ENCODE peak calls at places on chromosomes 4 and X, in four cellular contexts. One of them, this sample, is unnamed.

GRCh38 chrX:57772637-57773036 is 92.6 kb upstream of the NLRP2B start:
- DNase-seq in HepG2: no peak
- DNase-seq in GM12878: no peak
- DNase-seq in A549: no peak
- DNase-seq in this sample: no peak

GRCh38 chr4:8917868-8918783 is 46.5 kb upstream of the HMX1 start:
- DNase-seq in HepG2: peak
- DNase-seq in A549: peak
- DNase-seq in GM12878: no peak
- DNase-seq in this sample: peak

GRCh38 chr4:1356181-1356998 is 9.4 kb downstream of the UVSSA start:
- DNase-seq in GM12878: no peak
- DNase-seq in A549: peak
- DNase-seq in HepG2: peak
- DNase-seq in this sample: peak

GRCh38 chrX:129522184-129523059 is 868 bp downstream of the SMARCA1 start:
- DNase-seq in GM12878: no peak
- DNase-seq in HepG2: peak
- DNase-seq in A549: peak
- DNase-seq in this sample: peak

GRCh38 chr4:81946996-81947395 is 426.8 kb downstream of the HNRNPD start:
- DNase-seq in HepG2: no peak
- DNase-seq in A549: no peak
- DNase-seq in GM12878: no peak
- DNase-seq in this sample: no peak

GRCh38 chr4:28357985-28358384 is 1497.3 kb downstream of the STIM2 start:
- DNase-seq in A549: no peak
- DNase-seq in HepG2: no peak
- DNase-seq in GM12878: no peak
- DNase-seq in this sample: no peak

GRCh38 chrX:99761731-99762130 is 648.3 kb downstream of the PCDH19 start:
- DNase-seq in GM12878: no peak
- DNase-seq in A549: no peak
- DNase-seq in HepG2: no peak
- DNase-seq in this sample: no peak

GRCh38 chr4:121358473-121358872 is 22.3 kb downstream of the QRFPR start:
- DNase-seq in A549: no peak
- DNase-seq in GM12878: no peak
- DNase-seq in HepG2: no peak
- DNase-seq in this sample: no peak

GRCh38 chrX:150990910-150991309 is 7.8 kb downstream of the HMGB3 start:
- DNase-seq in HepG2: no peak
- DNase-seq in GM12878: no peak
- DNase-seq in A549: no peak
- DNase-seq in this sample: no peak

GRCh38 chr4:94976371-94977011 is 218.7 kb downstream of the BMPR1B start:
- DNase-seq in GM12878: no peak
- DNase-seq in HepG2: no peak
- DNase-seq in A549: peak
- DNase-seq in this sample: no peak

GRCh38 chr4:21655100-21655499 is 293.5 kb downstream of the KCNIP4 start:
- DNase-seq in A549: no peak
- DNase-seq in GM12878: no peak
- DNase-seq in HepG2: no peak
- DNase-seq in this sample: no peak

GRCh38 chrX:7889680-7890079 is 37.5 kb downstream of the PNPLA4 start:
- DNase-seq in HepG2: no peak
- DNase-seq in A549: no peak
- DNase-seq in GM12878: no peak
- DNase-seq in this sample: no peak

GRCh38 chrX:131397891-131398290 is 108.8 kb upstream of the IGSF1 start:
- DNase-seq in GM12878: no peak
- DNase-seq in A549: no peak
- DNase-seq in HepG2: no peak
- DNase-seq in this sample: no peak

GRCh38 chr4:151717909-151718613 is 42.7 kb downstream of the GATB start:
- DNase-seq in A549: no peak
- DNase-seq in GM12878: peak
- DNase-seq in HepG2: no peak
- DNase-seq in this sample: no peak

GRCh38 chr4:111398906-111399330 is 746.3 kb upstream of the FAM241A start:
- DNase-seq in A549: no peak
- DNase-seq in GM12878: no peak
- DNase-seq in HepG2: no peak
- DNase-seq in this sample: no peak

GRCh38 chrX:8364369-8365141 is 100.1 kb upstream of the VCX3B start:
- DNase-seq in GM12878: no peak
- DNase-seq in A549: no peak
- DNase-seq in HepG2: peak
- DNase-seq in this sample: peak

GRCh38 chrX:44244008-44244407 is 99.5 kb downstream of the EFHC2 start:
- DNase-seq in GM12878: no peak
- DNase-seq in A549: no peak
- DNase-seq in HepG2: no peak
- DNase-seq in this sample: no peak

GRCh38 chr4:136457577-136457976 is 1074.7 kb downstream of the PCDH18 start:
- DNase-seq in A549: no peak
- DNase-seq in GM12878: no peak
- DNase-seq in HepG2: no peak
- DNase-seq in this sample: no peak

GRCh38 chr4:2910409-2910808 is 52.8 kb downstream of the NOP14 start:
- DNase-seq in HepG2: no peak
- DNase-seq in GM12878: no peak
- DNase-seq in A549: no peak
- DNase-seq in this sample: peak

GRCh38 chr4:123856689-123857545 is 460.3 kb downstream of the SPRY1 start:
- DNase-seq in A549: peak
- DNase-seq in HepG2: peak
- DNase-seq in GM12878: no peak
- DNase-seq in this sample: no peak

GRCh38 chr4:176376032-176376614 is 56.4 kb downstream of the SPCS3 start:
- DNase-seq in HepG2: no peak
- DNase-seq in GM12878: no peak
- DNase-seq in A549: peak
- DNase-seq in this sample: peak

GRCh38 chr4:182425302-182425701 is 182.1 kb downstream of the TENM3 start:
- DNase-seq in GM12878: no peak
- DNase-seq in A549: no peak
- DNase-seq in HepG2: no peak
- DNase-seq in this sample: no peak

DNA sequence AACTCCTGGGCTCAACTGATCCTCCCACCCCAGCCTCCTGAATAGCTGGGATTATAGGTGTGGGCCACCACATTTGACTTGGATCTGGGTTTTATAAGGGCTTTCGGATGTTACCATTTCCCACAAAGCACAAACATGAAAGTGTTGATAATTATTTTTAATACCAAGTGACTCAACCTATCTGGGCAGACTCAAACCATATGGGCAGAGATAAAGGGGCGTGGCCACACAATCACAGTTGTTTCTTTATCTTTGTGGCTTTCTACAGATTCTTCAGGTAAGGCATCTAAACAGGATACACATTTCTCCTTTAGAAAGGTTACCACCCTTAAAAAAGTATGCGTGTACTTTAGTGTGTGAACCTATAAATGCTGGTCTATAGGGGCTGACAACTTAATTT is 122.5 kb downstream of the ZNF827 start:
- DNase-seq in GM12878: no peak
- DNase-seq in A549: no peak
- DNase-seq in HepG2: no peak
- DNase-seq in this sample: no peak
- TF ChIP-seq POLR2AphosphoS2 in GM12878: no peak
- TF ChIP-seq POLR2AphosphoS2 in A549: no peak
- TF ChIP-seq POLR2AphosphoS2 in HepG2: no peak
- TF ChIP-seq POLR2AphosphoS2 in this sample: no peak

GRCh38 chrX:120512627-120513026 is 43.5 kb upstream of the LAMP2 start:
- DNase-seq in GM12878: no peak
- DNase-seq in A549: no peak
- DNase-seq in HepG2: peak
- DNase-seq in this sample: no peak
- TF ChIP-seq POLR2AphosphoS2 in GM12878: no peak
- TF ChIP-seq POLR2AphosphoS2 in A549: no peak
- TF ChIP-seq POLR2AphosphoS2 in HepG2: no peak
- TF ChIP-seq POLR2AphosphoS2 in this sample: no peak

DNA sequence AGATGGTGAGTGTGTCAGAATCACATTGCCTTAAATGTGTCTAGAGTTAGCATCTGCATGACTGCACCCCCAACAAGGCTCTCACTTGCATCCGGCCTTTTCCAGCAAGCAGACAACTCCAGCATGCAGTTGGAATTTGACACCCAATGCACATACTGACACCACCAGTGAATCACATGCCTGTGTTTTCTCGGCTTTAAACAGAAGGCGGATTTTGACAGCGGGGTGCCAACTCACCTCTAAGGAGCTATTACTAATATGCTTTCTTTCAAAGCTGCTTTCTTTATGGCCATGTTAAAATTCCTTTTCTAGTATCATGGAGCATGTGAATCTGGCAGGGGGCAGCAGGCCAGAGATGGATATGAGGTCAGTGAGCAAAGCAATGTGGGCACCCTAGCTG is 78.0 kb upstream of the CLNK start:
- DNase-seq in HepG2: no peak
- DNase-seq in A549: no peak
- DNase-seq in GM12878: no peak
- DNase-seq in this sample: no peak
- TF ChIP-seq POLR2AphosphoS2 in HepG2: no peak
- TF ChIP-seq POLR2AphosphoS2 in A549: no peak
- TF ChIP-seq POLR2AphosphoS2 in GM12878: no peak
- TF ChIP-seq POLR2AphosphoS2 in this sample: no peak

DNA sequence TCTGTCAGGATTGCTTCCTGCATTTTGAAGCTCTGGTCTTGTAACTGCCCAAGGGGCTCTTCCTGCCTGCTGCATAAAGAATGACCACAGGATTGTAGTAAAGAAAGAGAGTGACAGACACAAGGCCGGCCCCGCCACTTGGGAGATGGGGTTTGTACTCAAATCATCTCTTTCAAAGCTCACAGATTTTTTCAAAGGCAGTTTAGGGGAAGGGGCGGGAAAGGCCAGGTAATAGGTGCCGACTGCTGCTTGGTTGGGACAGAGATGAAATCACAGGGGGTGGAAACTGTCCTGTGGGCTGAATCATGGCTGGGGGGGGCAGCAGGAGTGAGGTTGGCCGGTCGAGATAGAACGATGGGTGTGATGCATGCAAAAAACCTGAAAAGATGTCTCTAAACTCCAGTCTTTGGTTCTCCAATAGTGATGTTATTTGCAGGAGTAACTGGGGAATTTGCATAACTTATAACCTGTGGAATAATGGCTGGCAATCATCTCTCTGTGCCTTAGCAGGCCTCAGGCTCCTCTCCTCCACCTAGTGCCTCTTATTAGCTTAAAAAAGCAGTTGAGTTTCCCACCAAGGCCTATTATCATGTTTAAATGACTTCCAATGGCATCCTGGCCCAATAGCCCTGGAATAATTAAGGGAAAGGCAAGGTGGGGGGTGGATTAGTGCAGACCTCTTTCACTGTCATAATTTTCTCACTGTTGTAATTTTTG is 778.4 kb upstream of the FRG1 start:
- DNase-seq in HepG2: no peak
- DNase-seq in GM12878: no peak
- DNase-seq in A549: no peak
- DNase-seq in this sample: no peak
- TF ChIP-seq POLR2AphosphoS2 in HepG2: no peak
- TF ChIP-seq POLR2AphosphoS2 in GM12878: no peak
- TF ChIP-seq POLR2AphosphoS2 in A549: no peak
- TF ChIP-seq POLR2AphosphoS2 in this sample: no peak

DNA sequence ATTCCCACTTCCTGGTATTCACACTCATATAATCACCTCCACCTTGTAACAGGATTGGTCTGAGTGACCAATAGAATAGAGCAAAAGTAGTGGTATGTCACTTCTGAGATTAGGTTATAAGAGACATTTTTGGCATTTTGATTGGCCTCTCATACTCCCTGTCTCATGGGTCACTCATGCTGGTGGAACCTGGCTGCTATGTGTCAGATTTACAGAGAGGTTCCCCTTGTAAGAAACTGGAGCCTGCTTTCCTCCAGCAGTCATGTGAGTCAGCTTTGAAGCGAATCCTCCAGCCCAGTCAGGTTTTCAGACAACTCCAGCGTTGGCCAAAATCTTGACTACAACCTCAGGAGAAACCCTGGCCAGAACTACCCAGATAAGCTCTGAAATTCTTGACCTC is 2.6 kb upstream of the OTUD4 start:
- DNase-seq in A549: no peak
- DNase-seq in GM12878: no peak
- DNase-seq in HepG2: no peak
- DNase-seq in this sample: peak
- TF ChIP-seq POLR2AphosphoS2 in A549: no peak
- TF ChIP-seq POLR2AphosphoS2 in GM12878: no peak
- TF ChIP-seq POLR2AphosphoS2 in HepG2: no peak
- TF ChIP-seq POLR2AphosphoS2 in this sample: no peak

DNA sequence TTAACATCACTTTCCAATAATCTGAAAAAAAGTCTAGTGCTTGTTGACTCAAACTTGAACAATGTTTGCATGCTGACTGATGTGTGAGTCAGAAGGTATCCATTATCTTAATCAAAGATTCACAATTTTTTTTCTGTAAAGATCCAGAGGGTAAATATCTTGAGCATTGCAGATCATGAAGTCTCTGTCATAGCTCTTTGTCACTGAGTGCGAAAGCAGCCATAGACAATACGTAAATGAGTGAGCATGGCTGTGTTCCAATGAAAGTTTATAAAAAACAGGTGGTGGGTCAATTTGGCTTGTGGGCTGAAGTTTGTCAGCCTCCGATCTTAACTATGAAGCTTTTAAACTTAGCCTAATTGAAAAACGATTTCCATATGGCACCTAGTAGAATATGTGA is 37.7 kb downstream of the NHS start:
- DNase-seq in GM12878: no peak
- DNase-seq in HepG2: no peak
- DNase-seq in A549: peak
- DNase-seq in this sample: no peak
- TF ChIP-seq POLR2AphosphoS2 in GM12878: no peak
- TF ChIP-seq POLR2AphosphoS2 in HepG2: no peak
- TF ChIP-seq POLR2AphosphoS2 in A549: no peak
- TF ChIP-seq POLR2AphosphoS2 in this sample: no peak

GRCh38 chrX:22650691-22651090 is 349.1 kb upstream of the DDX53 start:
- DNase-seq in A549: no peak
- DNase-seq in HepG2: no peak
- DNase-seq in GM12878: no peak
- DNase-seq in this sample: no peak

GRCh38 chrX:22652596-22652995 is 347.2 kb upstream of the DDX53 start:
- DNase-seq in A549: no peak
- DNase-seq in HepG2: peak
- DNase-seq in GM12878: no peak
- DNase-seq in this sample: no peak
- TF ChIP-seq POLR2AphosphoS2 in A549: no peak
- TF ChIP-seq POLR2AphosphoS2 in HepG2: no peak
- TF ChIP-seq POLR2AphosphoS2 in GM12878: no peak
- TF ChIP-seq POLR2AphosphoS2 in this sample: no peak

GRCh38 chr4:9971711-9972110 is 49.6 kb downstream of the SLC2A9 start:
- DNase-seq in GM12878: no peak
- DNase-seq in A549: no peak
- DNase-seq in HepG2: no peak
- DNase-seq in this sample: no peak
- TF ChIP-seq POLR2AphosphoS2 in GM12878: no peak
- TF ChIP-seq POLR2AphosphoS2 in A549: no peak
- TF ChIP-seq POLR2AphosphoS2 in HepG2: no peak
- TF ChIP-seq POLR2AphosphoS2 in this sample: no peak